ENCODE peak calls at places on chromosome 20, in nine cellular contexts. B is tibial artery, E is fibroblast of lung, K is GM23338, F is K562, V is dorsolateral prefrontal cortex, R is adrenal gland, N is lower lobe of right lung, C is endothelial cell of umbilical vein. I is an unnamed sample. For H3K27me3, the result is how much of the 10 kb centered on the place peaks cover.

GRCh38 chr20:31605902-31606677 is 1.0 kb downstream of the ID1 start:
- DNase-seq in F (no peak), V (no peak), N (peak), C (peak), K (peak), E (peak), B (no peak), R (peak), I (no peak)

GRCh38 chr20:62786100-62786499 is 10.2 kb upstream of the MRGBP start:
- DNase-seq in N (no peak), R (no peak), E (no peak), V (no peak), B (no peak), C (no peak), F (no peak), K (no peak), I (no peak)

GRCh38 chr20:47905628-47906487 is 120.6 kb upstream of the SULF2 start:
- DNase-seq in B (no peak), K (no peak), F (no peak), C (no peak), R (no peak), N (no peak), E (no peak), V (no peak), I (no peak)

GRCh38 chr20:25009218-25010145 is 16.9 kb upstream of the APMAP start:
- DNase-seq in C (no peak), R (no peak), K (no peak), F (no peak), V (peak), B (peak), E (peak), N (no peak), I (no peak)

GRCh38 chr20:36262440-36262839 is 26.2 kb downstream of the AAR2 start:
- DNase-seq in B (no peak), E (no peak), K (no peak), V (no peak), C (no peak), R (no peak), F (no peak), N (no peak), I (no peak)

GRCh38 chr20:58714340-58714922 is 21.8 kb downstream of the NPEPL1 start:
- DNase-seq in R (peak), B (no peak), C (no peak), V (peak), K (no peak), N (no peak), E (no peak), F (no peak), I (peak)

GRCh38 chr20:34530342-34530741 is 14.1 kb downstream of the DYNLRB1 start:
- DNase-seq in V (no peak), K (no peak), N (no peak), C (no peak), B (peak), F (no peak), E (no peak), R (no peak), I (no peak)

GRCh38 chr20:57947421-57948176 is 237.8 kb upstream of the PMEPA1 start:
- DNase-seq in V (no peak), F (no peak), E (peak), B (no peak), K (no peak), C (no peak), N (no peak), R (no peak), I (no peak)

GRCh38 chr20:36154696-36155628 is at the start of gene EPB41L1:
- DNase-seq in C (no peak), F (no peak), N (peak), K (peak), V (no peak), R (peak), B (peak), E (no peak), I (no peak)

GRCh38 chr20:17568045-17568788 is 1.7 kb upstream of the DSTN start:
- DNase-seq in R (no peak), N (no peak), B (no peak), K (no peak), C (peak), E (no peak), F (no peak), V (no peak), I (no peak)
- TF ChIP-seq CTCF in R (no peak), N (no peak), B (no peak), K (no peak), C (no peak), E (no peak), F (no peak), V (no peak), I (no peak)

DNA sequence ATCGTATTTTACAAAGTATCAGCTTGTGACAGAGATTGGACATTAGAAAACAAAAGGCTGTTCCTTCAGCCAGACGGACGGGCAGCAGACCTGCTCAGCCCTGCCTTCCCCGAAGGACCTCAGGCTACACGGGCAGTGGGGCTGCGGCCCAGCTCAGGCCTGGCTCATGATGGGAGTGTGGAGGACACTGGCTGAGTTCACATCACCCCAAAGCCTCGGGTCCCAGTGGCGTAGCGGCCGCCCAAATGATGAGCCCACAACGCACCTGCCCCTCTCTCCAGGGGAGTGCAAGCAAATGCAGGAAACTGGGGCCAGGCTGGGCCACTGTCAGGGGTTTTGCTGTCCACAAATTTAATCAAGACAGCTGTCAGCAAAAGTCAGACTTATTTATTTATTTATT is 356.8 kb downstream of the TAF4 start:
- DNase-seq in F (no peak), C (no peak), R (no peak), N (no peak), K (no peak), E (no peak), B (no peak), V (no peak), I (no peak)
- H3K27me3 ChIP-seq in F (half or more), C (under half), R (under half), N (under half), K (under half), E (under half), B (under half), V (under half), I (under half)

GRCh38 chr20:2006452-2007381 is 12.9 kb upstream of the PDYN start:
- DNase-seq in N (no peak), C (peak), F (peak), E (peak), B (no peak), R (peak), V (no peak), K (peak), I (peak)
- TF ChIP-seq CTCF in N (peak), C (peak), F (peak), E (peak), B (peak), R (peak), V (peak), K (peak), I (peak)

DNA sequence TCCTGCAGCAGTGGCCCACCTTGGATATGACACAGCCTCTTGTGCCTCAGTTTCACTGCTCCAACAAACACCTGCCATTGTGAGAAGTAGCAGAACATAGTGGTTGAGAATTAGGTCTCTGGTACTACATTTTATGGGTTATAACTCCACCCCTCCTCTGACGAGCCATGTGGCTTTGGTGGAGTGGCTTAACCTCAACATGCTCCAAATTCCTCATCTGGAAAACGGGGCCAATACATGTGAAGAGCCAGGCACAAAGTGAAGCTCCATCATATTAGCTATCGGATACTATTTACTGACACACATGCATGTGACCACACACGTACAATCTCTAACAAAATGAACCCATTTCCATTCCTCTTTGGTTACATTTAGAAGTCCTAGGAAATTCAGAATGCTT is 8.4 kb upstream of the KIZ start:
- DNase-seq in R (no peak), F (no peak), E (no peak), B (no peak), C (no peak), K (no peak), V (no peak), N (no peak), I (no peak)
- H3K27me3 ChIP-seq in R (under half), F (under half), E (under half), B (under half), C (under half), K (under half), V (under half), N (under half), I (under half)

GRCh38 chr20:45452772-45453171 is 16.8 kb upstream of the WFDC2 start:
- DNase-seq in E (no peak), C (no peak), V (no peak), F (no peak), K (no peak), B (no peak), R (no peak), N (no peak), I (no peak)

GRCh38 chr20:45452238-45452637 is 17.3 kb upstream of the WFDC2 start:
- DNase-seq in R (no peak), V (no peak), B (no peak), C (no peak), E (no peak), N (no peak), K (no peak), F (no peak), I (no peak)

GRCh38 chr20:45450097-45450818 is 19.3 kb upstream of the WFDC2 start:
- DNase-seq in V (no peak), C (peak), K (peak), R (no peak), B (no peak), E (peak), F (peak), N (no peak), I (peak)

GRCh38 chr20:45448250-45448649 is 21.3 kb upstream of the WFDC2 start:
- DNase-seq in K (no peak), F (no peak), V (no peak), C (no peak), E (no peak), R (no peak), B (no peak), N (no peak), I (no peak)

GRCh38 chr20:45449528-45449927 is 20.0 kb upstream of the WFDC2 start:
- DNase-seq in B (no peak), V (no peak), F (no peak), C (no peak), R (no peak), K (peak), E (no peak), N (no peak), I (no peak)
- TF ChIP-seq CTCF in B (no peak), V (no peak), F (no peak), C (no peak), R (no peak), K (no peak), E (no peak), N (no peak), I (no peak)

DNA sequence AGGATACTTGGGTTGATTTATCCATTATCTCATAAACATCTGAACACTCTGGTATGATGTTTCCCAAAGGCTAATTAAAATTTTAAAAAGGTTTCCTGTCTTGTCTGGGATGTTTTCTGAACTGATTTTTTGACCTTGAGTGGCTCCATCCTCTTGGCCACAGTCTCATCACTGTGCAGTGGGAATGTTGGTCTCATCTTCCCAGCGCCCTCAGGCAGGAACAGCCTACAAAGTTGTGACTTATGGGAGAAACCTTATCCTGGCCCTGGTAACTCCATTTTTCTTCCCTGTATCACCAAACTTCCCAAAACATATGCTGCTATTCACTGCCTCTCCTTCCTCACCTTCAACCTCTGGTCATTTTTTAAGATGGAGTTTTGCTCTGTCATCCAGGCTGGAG is 6.8 kb upstream of the BPIFA3 start:
- DNase-seq in E (no peak), V (no peak), B (no peak), R (no peak), F (no peak), N (no peak), K (no peak), C (no peak), I (no peak)
- H3K27me3 ChIP-seq in E (under half), V (under half), B (under half), R (under half), F (under half), N (under half), K (under half), C (under half), I (under half)

GRCh38 chr20:59955131-59955796 is 3.0 kb upstream of the CDH26 start:
- DNase-seq in F (peak), R (no peak), C (peak), N (no peak), E (no peak), B (no peak), V (no peak), K (peak), I (no peak)
- TF ChIP-seq CTCF in F (peak), R (no peak), C (peak), N (peak), E (peak), B (no peak), V (peak), K (peak), I (peak)

I was measured in testis.